ENCODE peak calls at places on chromosomes 13 and 19, in four cellular contexts. H is heart left ventricle; E is effector memory CD4-positive, alpha-beta T cell; Z is mesenchymal stem cell. A is an unnamed sample. For H3K4me1, the result is how much of the 10 kb centered on the place peaks cover.

GRCh38 chr19:16161848-16162247 is 11.5 kb downstream of the CIB3 start:
- DNase-seq in H (no peak), E (no peak), Z (peak), A (no peak)

GRCh38 chr19:6476155-6476895 is 5.3 kb downstream of the DENND1C start:
- DNase-seq in H (no peak), E (peak), Z (peak), A (peak)

GRCh38 chr13:79593611-79594275 is 112.8 kb downstream of the NDFIP2 start:
- DNase-seq in H (no peak), E (no peak), Z (no peak), A (no peak)

GRCh38 chr19:46404039-46404883 is 9.1 kb downstream of the CCDC8 start:
- DNase-seq in H (peak), E (no peak), Z (peak), A (peak)

GRCh38 chr19:5293607-5294089 is 47.0 kb downstream of the PTPRS start:
- DNase-seq in H (no peak), E (no peak), Z (peak), A (no peak)

GRCh38 chr19:10544242-10544752 is 593 bp downstream of the ATG4D start:
- DNase-seq in H (peak), E (peak), Z (peak), A (no peak)

GRCh38 chr13:43878897-43879322 is 630 bp downstream of the CCDC122 start:
- DNase-seq in H (peak), E (peak), Z (peak), A (peak)

GRCh38 chr13:107586216-107586615 is 629.1 kb downstream of the LIG4 start:
- DNase-seq in H (no peak), E (no peak), Z (peak), A (no peak)

GRCh38 chr13:41383400-41383799 is 72.3 kb downstream of the NAA16 start:
- DNase-seq in H (no peak), E (no peak), Z (peak), A (no peak)

GRCh38 chr19:35673121-35673804 is 6.9 kb downstream of the UPK1A start:
- DNase-seq in H (no peak), E (peak), Z (peak), A (no peak)

GRCh38 chr13:76808927-76809326 is 77.3 kb downstream of the KCTD12 start:
- DNase-seq in H (no peak), E (no peak), Z (no peak), A (no peak)

GRCh38 chr13:110799246-110800236 is 86.0 kb downstream of the ING1 start:
- DNase-seq in H (peak), E (no peak), Z (peak), A (no peak)

GRCh38 chr13:34300559-34300958 is 482.6 kb downstream of the RFC3 start:
- DNase-seq in H (no peak), E (no peak), Z (peak), A (no peak)

GRCh38 chr13:109807345-109807744 is 21.0 kb upstream of the IRS2 start:
- DNase-seq in H (no peak), E (no peak), Z (no peak), A (no peak)

GRCh38 chr13:24671367-24672117 is 8.7 kb upstream of the ATP12A start:
- DNase-seq in H (no peak), E (no peak), Z (peak), A (no peak)

GRCh38 chr19:1258707-1259205 is 10.4 kb downstream of the MIDN start:
- DNase-seq in H (no peak), E (no peak), Z (no peak), A (no peak)

GRCh38 chr13:32669030-32669646 is 82.9 kb downstream of the PDS5B start:
- DNase-seq in H (no peak), E (no peak), Z (peak), A (no peak)

GRCh38 chr19:12985049-12985776 is 10.1 kb upstream of the NFIX start:
- DNase-seq in H (peak), E (no peak), Z (peak), A (no peak)

GRCh38 chr13:36700170-36700569 is 26.4 kb downstream of the SERTM1 start:
- DNase-seq in H (no peak), E (no peak), Z (no peak), A (no peak)

GRCh38 chr13:42602910-42603309 is 29.0 kb downstream of the TNFSF11 start:
- DNase-seq in H (no peak), E (no peak), Z (no peak), A (no peak)

GRCh38 chr19:42297034-42297433 is 4.9 kb upstream of the PRR19 start:
- DNase-seq in H (no peak), E (no peak), Z (no peak), A (no peak)

GRCh38 chr19:28932446-28932845 is 280.5 kb downstream of the UQCRFS1 start:
- DNase-seq in H (no peak), E (no peak), Z (no peak), A (no peak)

GRCh38 chr13:39874331-39875055 is 219.0 kb downstream of the COG6 start:
- DNase-seq in H (no peak), E (no peak), Z (no peak), A (no peak)

GRCh38 chr19:9906475-9907087 is 29.7 kb downstream of the OLFM2 start:
- DNase-seq in H (no peak), E (no peak), Z (no peak), A (no peak)

GRCh38 chr13:23876265-23876664 is 12.9 kb downstream of the MIPEP start:
- DNase-seq in H (no peak), E (no peak), Z (no peak), A (no peak)

GRCh38 chr13:110012102-110012739 is 225.8 kb upstream of the IRS2 start:
- DNase-seq in H (no peak), E (no peak), Z (peak), A (no peak)

GRCh38 chr13:50810998-50811397 is 32.5 kb downstream of the DLEU7 start:
- DNase-seq in H (no peak), E (no peak), Z (no peak), A (no peak)

GRCh38 chr19:17553256-17553655 is 2.2 kb upstream of the COLGALT1 start:
- DNase-seq in H (peak), E (no peak), Z (peak), A (no peak)

GRCh38 chr19:3509566-3509989 is 3.5 kb downstream of the FZR1 start:
- DNase-seq in H (no peak), E (no peak), Z (peak), A (no peak)

GRCh38 chr13:102317593-102317992 is 84.3 kb downstream of the FGF14 start:
- DNase-seq in H (peak), E (no peak), Z (peak), A (peak)

GRCh38 chr13:33119022-33119735 is 103.0 kb downstream of the KL start:
- DNase-seq in H (no peak), E (no peak), Z (no peak), A (no peak)

GRCh38 chr13:53143757-53144320 is 115.2 kb downstream of the OLFM4 start:
- DNase-seq in H (no peak), E (no peak), Z (no peak), A (no peak)

GRCh38 chr13:50306096-50306495 is 290.9 kb downstream of the KCNRG start:
- DNase-seq in H (no peak), E (no peak), Z (no peak), A (no peak)

GRCh38 chr19:12703056-12703455 is 6.6 kb upstream of the FBXW9 start:
- DNase-seq in H (no peak), E (no peak), Z (peak), A (no peak)

GRCh38 chr13:113106053-113106452 is 462 bp downstream of the F7 start:
- DNase-seq in H (no peak), E (no peak), Z (no peak), A (no peak)

GRCh38 chr13:112931028-112931934 is 37.7 kb upstream of the MCF2L start:
- DNase-seq in H (no peak), E (no peak), Z (peak), A (no peak)

GRCh38 chr13:73754727-73755292 is 379.4 kb downstream of the KLF12 start:
- DNase-seq in H (no peak), E (no peak), Z (peak), A (no peak)

GRCh38 chr13:30053904-30054303 is 203.5 kb upstream of the UBL3 start:
- DNase-seq in H (no peak), E (no peak), Z (no peak), A (no peak)
- H3K27ac ChIP-seq in H (no peak), E (no peak), Z (no peak), A (no peak)

DNA sequence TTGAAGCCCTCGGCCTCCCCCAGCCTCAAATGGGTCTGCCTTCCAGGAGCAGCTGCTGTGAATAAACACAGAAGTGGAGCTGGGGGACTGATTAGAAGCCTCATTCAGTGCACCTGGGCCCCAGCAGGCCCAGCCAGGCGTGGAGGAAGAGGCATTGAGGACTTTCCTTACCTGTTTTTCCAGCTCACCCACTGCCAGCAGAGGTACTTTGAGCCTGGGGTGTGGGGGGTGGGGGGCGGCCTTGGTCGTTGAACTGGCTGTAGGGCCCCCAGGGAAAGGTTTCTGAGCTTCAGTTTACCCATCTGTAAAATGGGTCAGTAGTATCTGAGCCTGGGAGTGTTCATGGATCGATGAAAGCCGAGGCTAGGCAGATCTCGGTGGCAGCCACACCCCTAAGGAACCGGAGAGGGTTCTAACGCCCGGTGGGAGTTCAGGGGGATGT is 1.5 kb downstream of the CERS4 start:
- DNase-seq in H (no peak), E (no peak), Z (no peak), A (no peak)
- H3K4me3 ChIP-seq in H (peak), E (peak), Z (peak), A (peak)

GRCh38 chr13:45436332-45436731 is 18.2 kb upstream of the SLC25A30 start:
- DNase-seq in H (no peak), E (no peak), Z (no peak), A (no peak)

GRCh38 chr13:45439000-45439399 is 20.8 kb upstream of the SLC25A30 start:
- DNase-seq in H (no peak), E (no peak), Z (no peak), A (no peak)

GRCh38 chr13:45434556-45435371 is 16.6 kb upstream of the SLC25A30 start:
- DNase-seq in H (no peak), E (no peak), Z (no peak), A (no peak)

GRCh38 chr13:45439781-45440462 is 21.7 kb upstream of the SLC25A30 start:
- DNase-seq in H (no peak), E (no peak), Z (no peak), A (no peak)

GRCh38 chr13:45436953-45437352 is 18.8 kb upstream of the SLC25A30 start:
- DNase-seq in H (no peak), E (no peak), Z (no peak), A (no peak)
- H3K4me1 ChIP-seq in H (under half), E (under half), Z (under half), A (under half)

GRCh38 chr19:43678512-43678911 is 8.5 kb upstream of the PLAUR start:
- DNase-seq in H (no peak), E (no peak), Z (no peak), A (no peak)
- H3K27ac ChIP-seq in H (no peak), E (no peak), Z (no peak), A (no peak)

DNA sequence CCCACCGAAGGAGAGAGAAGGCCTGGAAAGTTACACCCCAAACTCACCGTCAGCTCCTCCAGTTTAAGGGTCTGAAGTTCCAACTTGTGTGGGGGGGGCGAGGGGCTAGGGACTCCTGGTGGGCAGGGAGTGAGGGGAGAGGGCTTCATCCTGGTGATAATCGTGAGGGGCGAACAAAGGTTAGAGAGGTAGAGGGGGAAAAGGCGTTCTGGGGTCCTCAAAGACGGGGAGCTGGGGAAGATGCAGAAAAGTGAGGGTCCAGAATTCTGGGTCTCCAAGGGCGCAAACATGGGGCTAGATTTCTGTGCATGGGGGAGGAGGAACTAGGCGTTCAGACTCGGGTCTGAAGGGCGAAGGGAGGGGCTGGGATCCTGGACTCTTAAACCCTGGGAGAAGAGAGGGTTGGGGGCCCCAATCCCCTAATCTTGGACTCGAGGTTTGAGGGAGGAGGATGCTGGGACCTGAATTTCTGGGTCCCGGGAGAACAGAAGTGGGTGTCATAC is 4.7 kb downstream of the MAMSTR start:
- DNase-seq in H (no peak), E (no peak), Z (no peak), A (no peak)
- H3K4me3 ChIP-seq in H (peak), E (peak), Z (peak), A (peak)

DNA sequence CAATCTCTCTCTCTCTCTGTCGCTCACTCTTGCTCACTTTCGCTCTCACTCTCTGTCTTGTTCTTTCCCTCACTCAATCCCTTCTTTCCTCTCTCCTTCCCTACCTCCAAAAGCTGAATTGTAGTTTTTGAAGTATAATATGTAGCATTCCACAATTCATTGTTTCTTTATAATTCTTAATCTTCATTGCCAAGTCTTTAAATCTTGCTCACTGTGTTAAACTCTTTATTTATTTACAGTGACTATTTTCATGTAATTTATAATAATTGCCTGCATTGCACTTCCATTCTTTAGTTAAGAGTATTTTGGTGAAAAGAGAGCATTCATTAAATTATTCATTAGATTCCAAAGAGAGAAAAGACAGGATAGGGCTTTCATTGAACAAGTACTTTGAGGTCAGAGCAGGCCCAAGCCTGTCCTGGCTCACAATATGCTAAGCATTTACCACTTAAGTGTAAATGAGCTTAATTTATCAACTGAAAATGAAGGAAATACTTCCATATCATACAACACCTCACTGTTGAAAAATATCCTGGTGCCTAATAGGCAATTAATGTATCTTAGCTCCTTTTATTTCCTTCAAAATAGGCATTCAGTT is 257.4 kb upstream of the SLITRK1 start:
- DNase-seq in H (no peak), E (no peak), Z (no peak), A (no peak)
- H3K4me1 ChIP-seq in H (under half), E (under half), Z (under half), A (under half)

GRCh38 chr19:21094347-21095025 is 12.5 kb downstream of the ZNF714 start:
- DNase-seq in H (no peak), E (no peak), Z (peak), A (no peak)

GRCh38 chr19:21101511-21102242 is 19.7 kb downstream of the ZNF714 start:
- DNase-seq in H (no peak), E (no peak), Z (peak), A (no peak)

DNA sequence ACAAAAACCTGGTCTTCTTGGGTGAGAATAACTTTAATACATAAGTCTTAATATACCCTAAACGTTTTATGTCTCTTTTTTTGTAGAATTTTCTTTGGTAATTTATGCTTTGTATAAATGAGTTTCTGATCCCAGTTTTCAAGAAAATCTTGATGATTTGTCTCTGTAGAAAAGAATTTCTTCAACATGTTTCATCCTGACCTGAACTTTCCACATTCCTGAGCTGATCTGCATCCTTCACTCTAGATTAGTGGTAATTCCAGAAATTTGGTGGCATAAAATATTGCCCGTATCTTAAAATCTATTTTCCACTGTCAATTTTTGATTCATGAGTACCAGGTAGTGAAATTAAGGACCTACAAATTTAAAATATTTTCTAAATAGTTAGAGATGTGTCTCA is 16.3 kb downstream of the ZNF714 start:
- DNase-seq in H (no peak), E (no peak), Z (no peak), A (no peak)
- H3K27ac ChIP-seq in H (no peak), E (no peak), Z (no peak), A (no peak)